ENCODE peak calls at places on chromosomes 7 and 10, in four cellular contexts. N is cardiac muscle cell, X is heart right ventricle, K is astrocyte. H is an unnamed sample.
A peak's percentile ranks its signal among the peaks of the same experiment; 100 is the strongest.

GRCh38 chr7:67401492-67401891 is 404.9 kb downstream of the TYW1 start:
- DNase-seq in K (no peak), N (no peak), X (no peak), H (no peak)

GRCh38 chr7:101828308-101829020 is 11.0 kb downstream of the CUX1 start:
- DNase-seq in K (no peak), X (no peak), N (no peak), H (no peak)

GRCh38 chr10:83917519-83918506 is 221.5 kb upstream of the GHITM start:
- DNase-seq in K (no peak), X (peak; percentile 19), N (peak; percentile 13), H (no peak)

GRCh38 chr7:30172451-30172850 is 37.7 kb downstream of the MTURN start:
- DNase-seq in K (no peak), N (no peak), X (no peak), H (no peak)

GRCh38 chr10:21758671-21759070 is 224.6 kb downstream of the MLLT10 start:
- DNase-seq in X (no peak), N (no peak), K (no peak), H (no peak)

GRCh38 chr7:115658223-115658622 is 372.3 kb downstream of the TFEC start:
- DNase-seq in K (no peak), N (no peak), X (no peak), H (no peak)

GRCh38 chr7:67470256-67470751 is 473.7 kb downstream of the TYW1 start:
- DNase-seq in K (no peak), N (peak; percentile 12), X (no peak), H (no peak)

GRCh38 chr10:5411941-5412276 is 448 bp upstream of the NET1 start:
- DNase-seq in X (no peak), N (no peak), K (no peak), H (no peak)

GRCh38 chr7:192035-192649 is at the start of gene FAM20C:
- DNase-seq in N (peak; percentile 92), K (peak; percentile 80), X (peak; percentile 87), H (no peak)

GRCh38 chr7:103573479-103574058 is 127.6 kb upstream of the SLC26A5 start:
- DNase-seq in K (peak; percentile 12), X (no peak), N (peak; percentile 54), H (no peak)

GRCh38 chr10:100327007-100327700 is 2.9 kb downstream of the PKD2L1 start:
- DNase-seq in N (peak; percentile 34), K (peak; percentile 22), X (no peak), H (no peak)

GRCh38 chr10:124728071-124728829 is 15.9 kb downstream of the FAM53B start:
- DNase-seq in N (peak; percentile 76), K (no peak), X (no peak), H (no peak)

GRCh38 chr10:45373783-45374450 is at the start of gene ALOX5:
- DNase-seq in X (peak; percentile 77), N (peak; percentile 25), K (no peak), H (no peak)

GRCh38 chr10:30645340-30645827 is 15.8 kb upstream of the LYZL2 start:
- DNase-seq in K (peak; percentile 55), X (peak; percentile 23), N (peak; percentile 50), H (no peak)

DNA sequence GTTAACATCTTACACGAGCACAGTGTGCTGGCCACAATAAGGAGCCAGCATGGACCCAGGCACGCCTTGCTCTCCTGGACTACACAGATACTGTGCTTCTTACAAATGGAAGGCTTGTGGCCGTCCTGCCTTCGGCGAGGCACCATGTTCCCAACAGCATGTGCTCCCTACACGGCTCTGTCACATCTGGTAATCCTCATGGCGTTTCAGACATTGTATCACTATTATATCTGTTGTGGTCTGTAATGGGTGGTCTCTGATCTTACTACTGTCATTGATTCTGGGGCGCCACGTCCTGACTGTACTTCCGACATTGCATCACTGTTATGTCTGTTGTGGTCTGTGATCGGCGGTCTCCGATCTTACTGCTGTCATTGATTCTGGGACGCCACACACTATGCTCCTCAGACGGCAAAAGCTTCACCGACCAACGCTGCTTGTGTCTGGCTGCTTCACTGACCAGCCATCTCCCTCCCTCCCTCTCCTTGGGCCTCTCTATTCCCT is 195.4 kb downstream of the MAD1L1 start:
- DNase-seq in K (peak; percentile 10), N (no peak), X (no peak), H (no peak)
- H3K4me3 ChIP-seq in K (no peak overlapping the region), N (no peak overlapping the region), X (peak overlapping the region; percentile 11), H (no peak overlapping the region)

DNA sequence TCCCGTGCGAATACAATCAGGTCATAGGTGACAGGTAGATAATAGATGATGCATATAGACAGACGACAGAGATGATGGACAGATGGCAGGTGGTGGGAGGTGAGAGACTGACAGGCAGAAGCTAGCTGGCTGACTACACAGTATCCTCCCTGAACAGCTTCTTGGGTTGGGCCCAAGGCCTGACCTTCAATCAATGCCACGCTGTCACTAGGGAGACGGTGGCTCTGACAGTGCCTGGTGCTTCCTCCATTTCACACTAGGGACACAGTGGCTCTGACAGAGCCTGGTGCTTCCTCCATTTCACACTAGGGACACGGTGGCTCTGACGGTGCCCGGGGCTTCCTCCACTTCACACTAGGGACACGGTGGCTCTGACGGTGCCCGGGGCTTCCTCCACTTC is 200.1 kb downstream of the DIP2C start:
- DNase-seq in K (no peak), X (no peak), N (no peak), H (no peak)
- H3K27ac ChIP-seq in K (no peak overlapping the region), X (no peak overlapping the region), N (no peak overlapping the region), H (no peak overlapping the region)

DNA sequence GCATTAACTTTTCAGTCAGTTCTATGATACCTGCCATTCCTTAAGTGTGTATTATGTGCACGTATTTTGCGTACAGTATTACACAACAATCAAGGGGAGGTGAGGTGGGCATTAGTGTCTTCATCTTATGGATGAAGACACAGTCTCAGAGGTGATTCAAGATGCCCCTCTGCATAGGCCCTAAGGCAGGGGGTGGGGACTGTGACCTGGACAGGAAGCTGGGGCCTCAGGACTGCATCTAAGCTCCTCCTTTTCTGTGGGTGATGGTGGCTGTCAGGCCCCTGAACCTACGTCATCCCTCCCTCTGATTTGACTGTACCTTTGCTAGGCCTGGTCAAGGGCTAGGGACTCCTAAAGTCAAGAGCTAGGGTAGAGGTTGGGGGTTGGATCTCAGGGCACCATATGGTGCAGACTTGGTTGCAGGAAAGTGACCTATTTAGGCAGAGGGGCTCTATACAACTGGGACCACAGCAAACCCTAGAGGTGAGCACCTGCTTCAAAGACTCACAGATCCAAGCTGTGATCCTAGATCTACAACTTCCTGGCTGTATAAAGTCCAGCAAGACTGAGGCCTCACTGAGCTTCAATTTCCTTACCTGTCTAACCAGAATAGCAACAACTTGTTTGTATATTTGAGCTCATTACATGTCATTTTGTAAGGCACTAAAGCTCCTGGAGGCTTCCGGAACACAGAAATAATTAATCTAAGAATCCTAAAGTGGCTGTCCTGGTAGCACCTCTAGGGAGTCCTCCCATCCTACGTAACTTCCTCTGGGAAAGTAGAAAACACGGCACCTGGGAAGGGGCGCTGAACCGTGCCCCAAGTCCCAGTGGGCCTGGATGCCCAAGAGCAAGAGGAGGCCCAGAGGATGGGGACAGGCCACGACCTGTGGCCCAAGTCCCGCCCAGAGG is 39.1 kb downstream of the HK1 start:
- DNase-seq in K (no peak), N (no peak), X (no peak), H (no peak)
- H3K4me1 ChIP-seq in K (peaks cover 33% of the 10 kb centered on the region), N (peaks cover 33% of the 10 kb centered on the region), X (peaks cover 23% of the 10 kb centered on the region), H (peaks cover 24% of the 10 kb centered on the region)

GRCh38 chr10:14583252-14583651 is 191.4 kb downstream of the FAM107B start:
- DNase-seq in N (no peak), X (no peak), K (no peak), H (no peak)

GRCh38 chr10:14580933-14581332 is 193.8 kb downstream of the FAM107B start:
- DNase-seq in K (no peak), X (no peak), N (no peak), H (no peak)

GRCh38 chr10:14579405-14579804 is 195.3 kb downstream of the FAM107B start:
- DNase-seq in X (no peak), K (no peak), N (peak; percentile 74), H (no peak)

GRCh38 chr10:14583967-14584366 is 190.7 kb downstream of the FAM107B start:
- DNase-seq in X (no peak), K (no peak), N (no peak), H (no peak)

GRCh38 chr10:14581553-14581952 is 193.1 kb downstream of the FAM107B start:
- DNase-seq in K (no peak), N (no peak), X (no peak), H (no peak)
- H3K4me3 ChIP-seq in K (no peak overlapping the region), N (no peak overlapping the region), X (no peak overlapping the region), H (no peak overlapping the region)

GRCh38 chr10:63630085-63630927 is 109.1 kb downstream of the REEP3 start:
- DNase-seq in X (peak; percentile 93), K (peak; percentile 83), N (peak; percentile 98), H (peak; percentile 94)

GRCh38 chr10:63627881-63628296 is 106.7 kb downstream of the REEP3 start:
- DNase-seq in N (no peak), K (no peak), X (no peak), H (no peak)

GRCh38 chr10:63630928-63631685 is 109.9 kb downstream of the REEP3 start:
- DNase-seq in N (peak; percentile 21), X (no peak), K (peak; percentile 93), H (no peak)

GRCh38 chr10:63628526-63629362 is 107.5 kb downstream of the REEP3 start:
- DNase-seq in N (peak; percentile 65), X (peak; percentile 57), K (peak; percentile 29), H (peak; percentile 58)

DNA sequence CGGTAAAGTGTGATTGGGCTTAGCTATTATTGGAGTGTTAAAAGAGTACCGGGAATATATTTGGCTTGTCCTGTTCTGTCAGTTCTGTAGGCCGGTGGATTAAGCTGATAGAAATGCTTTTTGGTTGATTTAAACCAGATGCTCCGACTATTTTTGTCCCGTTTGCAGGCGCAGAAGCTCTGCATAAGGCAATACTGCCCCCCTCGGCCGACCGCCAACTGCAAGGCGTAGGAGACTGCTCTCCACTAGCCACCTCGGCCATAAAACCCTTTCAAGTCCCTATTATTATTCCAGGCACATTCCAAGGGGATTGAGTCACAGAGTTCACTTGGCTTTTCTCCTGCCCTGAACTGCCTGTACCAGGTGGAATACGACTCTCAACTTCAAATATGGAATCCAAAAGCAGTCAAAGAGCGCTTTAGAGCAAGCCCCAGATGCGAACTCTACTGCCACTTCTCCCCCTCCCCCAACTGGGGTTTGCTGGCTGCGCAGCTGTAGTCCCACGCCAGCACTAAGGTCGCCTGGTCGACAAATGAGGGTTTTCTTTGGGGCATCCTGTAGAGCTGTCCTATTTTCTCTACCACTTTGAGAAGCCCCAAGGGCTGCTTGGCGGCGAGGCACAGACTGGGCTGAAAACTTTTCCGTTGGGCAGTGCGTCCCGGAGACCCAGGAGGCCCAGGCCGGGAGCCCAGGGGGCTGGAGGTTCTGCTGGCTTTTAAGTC is 108.3 kb downstream of the REEP3 start:
- DNase-seq in N (peak; percentile 99), K (peak; percentile 99), X (peak; percentile 95), H (peak; percentile 97)
- H3K27ac ChIP-seq in N (peak overlapping the region; percentile 100), K (peak overlapping the region; percentile 98), X (peak overlapping the region; percentile 99), H (peak overlapping the region; percentile 93)

DNA sequence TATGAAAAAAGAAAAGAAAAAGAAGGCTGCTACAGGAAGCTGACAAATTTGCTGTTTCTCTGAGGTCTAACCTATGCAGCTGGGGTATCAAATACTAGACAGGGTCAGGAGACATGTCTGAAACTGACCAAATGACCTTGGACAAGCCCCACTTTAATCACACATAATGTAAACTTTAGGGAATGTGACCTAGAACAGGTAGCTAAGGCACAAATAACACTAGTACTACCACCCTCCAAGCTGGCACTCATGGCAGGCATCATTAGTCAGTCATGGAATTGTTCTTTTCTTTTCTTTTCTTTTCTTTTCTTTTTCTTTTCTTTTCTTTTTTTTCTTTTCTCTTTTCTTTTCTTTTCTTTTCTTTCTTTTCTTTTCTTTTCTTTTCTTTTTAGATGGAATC is 250.4 kb downstream of the KCNMA1 start:
- DNase-seq in K (no peak), X (no peak), N (no peak), H (no peak)
- H3K4me1 ChIP-seq in K (peaks cover 42% of the 10 kb centered on the region), X (peaks cover 4% of the 10 kb centered on the region), N (peaks cover 17% of the 10 kb centered on the region), H (peaks cover 53% of the 10 kb centered on the region)

H was measured in SJSA1.